ENCODE peak calls at places on chromosome 20, in eight cellular contexts. H is NCI-H748 treated with DMSO at 0.1 percent for 48 hours; X is CD8-positive, alpha-beta T cell; O is neuronal stem cell; V is activated CD4-positive, CD25-positive, alpha-beta regulatory T cell; D is fibroblast of mammary gland; N is stomach; E is stimulated activated CD4-positive, alpha-beta T cell treated with anti-CD3 and anti-CD28 coated beads, Interleukin-2, amount 100 ng/mL, for 48 hours. S is an unnamed sample.

GRCh38 chr20:53794529-53795115 is 201.0 kb upstream of the ZNF217 start:
- DNase-seq in E (no peak), V (no peak), O (no peak), X (no peak), N (no peak), D (peak), H (no peak), S (no peak)

GRCh38 chr20:50216543-50217206 is 26.0 kb downstream of the CEBPB start:
- DNase-seq in H (no peak), E (no peak), D (no peak), N (no peak), X (no peak), V (no peak), O (no peak), S (no peak)

GRCh38 chr20:48898210-48898609 is 23.3 kb upstream of the ARFGEF2 start:
- DNase-seq in V (no peak), X (no peak), H (no peak), E (no peak), N (no peak), D (no peak), O (no peak), S (no peak)

GRCh38 chr20:61448396-61448795 is 196.3 kb downstream of the CDH4 start:
- DNase-seq in X (no peak), N (no peak), V (no peak), E (no peak), H (peak), D (no peak), O (no peak), S (no peak)

GRCh38 chr20:47432251-47433210 is 69.2 kb upstream of the NCOA3 start:
- DNase-seq in V (no peak), D (peak), X (no peak), O (no peak), H (no peak), N (no peak), E (no peak), S (no peak)

GRCh38 chr20:22180244-22180643 is 404.1 kb downstream of the FOXA2 start:
- DNase-seq in N (no peak), D (no peak), X (no peak), V (no peak), O (no peak), H (no peak), E (no peak), S (no peak)

GRCh38 chr20:40984496-40984895 is 44.1 kb upstream of the TOP1 start:
- DNase-seq in O (no peak), D (no peak), H (no peak), X (no peak), N (no peak), E (no peak), V (no peak), S (no peak)

GRCh38 chr20:24297928-24298327 is 171.5 kb upstream of the SYNDIG1 start:
- DNase-seq in H (no peak), N (no peak), X (no peak), O (no peak), D (no peak), E (no peak), V (no peak), S (no peak)

GRCh38 chr20:20466341-20466879 is 98.5 kb downstream of the INSM1 start:
- DNase-seq in V (no peak), H (no peak), D (peak), N (no peak), O (no peak), E (no peak), X (no peak), S (no peak)

GRCh38 chr20:46260480-46260879 is 47.8 kb downstream of the CDH22 start:
- DNase-seq in O (no peak), H (no peak), D (no peak), X (no peak), E (no peak), N (no peak), V (no peak), S (no peak)

GRCh38 chr20:20568604-20569205 is 143.7 kb downstream of the RALGAPA2 start:
- DNase-seq in O (peak), V (no peak), H (peak), N (no peak), D (peak), E (peak), X (no peak), S (no peak)

GRCh38 chr20:14062171-14062570 is 66.9 kb downstream of the MACROD2 start:
- DNase-seq in O (no peak), N (no peak), X (no peak), E (no peak), D (no peak), H (no peak), V (no peak), S (no peak)

GRCh38 chr20:24648481-24648880 is 179.1 kb downstream of the SYNDIG1 start:
- DNase-seq in X (no peak), N (no peak), V (no peak), H (no peak), D (peak), E (no peak), O (no peak), S (no peak)

GRCh38 chr20:47311211-47311610 is 45.3 kb downstream of the ZMYND8 start:
- DNase-seq in V (no peak), X (no peak), D (no peak), H (no peak), N (no peak), O (no peak), E (no peak), S (no peak)

GRCh38 chr20:52470561-52470960 is 279.0 kb upstream of the ZFP64 start:
- DNase-seq in V (no peak), X (no peak), E (no peak), D (no peak), N (no peak), O (no peak), H (no peak), S (no peak)

GRCh38 chr20:22583773-22584629 is at the start of gene FOXA2:
- DNase-seq in H (peak), N (peak), V (no peak), E (no peak), O (no peak), D (no peak), X (no peak), S (no peak)

GRCh38 chr20:58225490-58226200 is 2.8 kb downstream of the ANKRD60 start:
- DNase-seq in N (no peak), O (no peak), X (no peak), D (no peak), H (no peak), E (no peak), V (no peak), S (no peak)

S was measured in effector memory CD4-positive, alpha-beta T cell.